ENCODE peak calls at places on chromosomes 5 and 9, in five cellular contexts. One of them, this sample, is unnamed.

GRCh38 chr9:96293481-96293880 is 8.5 kb downstream of the HSD17B3 start:
- DNase-seq in GM03348: no peak
- DNase-seq in stimulated activated CD8-positive, alpha-beta memory T cell treated with anti-CD3 and anti-CD28 coated beads, Interleukin-12 subunit alpha, Interleukin-12 subunit beta, amount 100 ng/mL, for 1 hour: no peak
- DNase-seq in GM19239: no peak
- DNase-seq in mammary epithelial cell: peak
- DNase-seq in this sample: no peak

GRCh38 chr5:123261752-123262151 is 161.5 kb downstream of the CEP120 start:
- DNase-seq in GM03348: no peak
- DNase-seq in stimulated activated CD8-positive, alpha-beta memory T cell treated with anti-CD3 and anti-CD28 coated beads, Interleukin-12 subunit alpha, Interleukin-12 subunit beta, amount 100 ng/mL, for 1 hour: no peak
- DNase-seq in GM19239: no peak
- DNase-seq in mammary epithelial cell: peak
- DNase-seq in this sample: no peak

GRCh38 chr9:87545858-87546257 is 48.2 kb downstream of the DAPK1 start:
- DNase-seq in GM03348: no peak
- DNase-seq in stimulated activated CD8-positive, alpha-beta memory T cell treated with anti-CD3 and anti-CD28 coated beads, Interleukin-12 subunit alpha, Interleukin-12 subunit beta, amount 100 ng/mL, for 1 hour: no peak
- DNase-seq in GM19239: no peak
- DNase-seq in mammary epithelial cell: peak
- DNase-seq in this sample: no peak

GRCh38 chr9:36948051-36948450 is 86.0 kb downstream of the PAX5 start:
- DNase-seq in GM03348: no peak
- DNase-seq in stimulated activated CD8-positive, alpha-beta memory T cell treated with anti-CD3 and anti-CD28 coated beads, Interleukin-12 subunit alpha, Interleukin-12 subunit beta, amount 100 ng/mL, for 1 hour: no peak
- DNase-seq in GM19239: no peak
- DNase-seq in mammary epithelial cell: no peak
- DNase-seq in this sample: no peak

GRCh38 chr5:120502531-120502930 is 38.4 kb downstream of the PRR16 start:
- DNase-seq in GM03348: no peak
- DNase-seq in stimulated activated CD8-positive, alpha-beta memory T cell treated with anti-CD3 and anti-CD28 coated beads, Interleukin-12 subunit alpha, Interleukin-12 subunit beta, amount 100 ng/mL, for 1 hour: no peak
- DNase-seq in GM19239: no peak
- DNase-seq in mammary epithelial cell: no peak
- DNase-seq in this sample: no peak

GRCh38 chr9:129053020-129053419 is 16.6 kb downstream of the MIGA2 start:
- DNase-seq in GM03348: no peak
- DNase-seq in stimulated activated CD8-positive, alpha-beta memory T cell treated with anti-CD3 and anti-CD28 coated beads, Interleukin-12 subunit alpha, Interleukin-12 subunit beta, amount 100 ng/mL, for 1 hour: no peak
- DNase-seq in GM19239: no peak
- DNase-seq in mammary epithelial cell: no peak
- DNase-seq in this sample: no peak

GRCh38 chr5:10262995-10263394 is 12.9 kb downstream of the CCT5 start:
- DNase-seq in GM03348: no peak
- DNase-seq in stimulated activated CD8-positive, alpha-beta memory T cell treated with anti-CD3 and anti-CD28 coated beads, Interleukin-12 subunit alpha, Interleukin-12 subunit beta, amount 100 ng/mL, for 1 hour: no peak
- DNase-seq in GM19239: no peak
- DNase-seq in mammary epithelial cell: no peak
- DNase-seq in this sample: no peak

GRCh38 chr9:87787735-87788134 is 61.8 kb downstream of the CTSL start:
- DNase-seq in GM03348: no peak
- DNase-seq in stimulated activated CD8-positive, alpha-beta memory T cell treated with anti-CD3 and anti-CD28 coated beads, Interleukin-12 subunit alpha, Interleukin-12 subunit beta, amount 100 ng/mL, for 1 hour: no peak
- DNase-seq in GM19239: no peak
- DNase-seq in mammary epithelial cell: no peak
- DNase-seq in this sample: no peak

GRCh38 chr5:140764177-140765020 is 21.5 kb upstream of the PCDHA1 start:
- DNase-seq in GM03348: no peak
- DNase-seq in stimulated activated CD8-positive, alpha-beta memory T cell treated with anti-CD3 and anti-CD28 coated beads, Interleukin-12 subunit alpha, Interleukin-12 subunit beta, amount 100 ng/mL, for 1 hour: no peak
- DNase-seq in GM19239: no peak
- DNase-seq in mammary epithelial cell: no peak
- DNase-seq in this sample: no peak

This sample was measured in type B pancreatic cell.